ENCODE peak calls at places on chromosomes 6 and 20, in seven cellular contexts. V, O, L, C, A, T and S are unnamed samples.

GRCh38 chr6:22141271-22141745 is 155.5 kb downstream of the PRL start:
- DNase-seq in V (no peak), O (no peak), L (peak; percentile 10), C (peak; percentile 16), A (no peak), T (no peak), S (no peak)

GRCh38 chr20:11117808-11118528 is 444.2 kb upstream of the JAG1 start:
- DNase-seq in V (no peak), O (no peak), L (peak; percentile 93), C (peak; percentile 5), A (no peak), T (no peak), S (peak; percentile 14)

GRCh38 chr6:48809700-48810099 is 653.4 kb downstream of the MMUT start:
- DNase-seq in V (no peak), O (no peak), L (no peak), C (no peak), A (no peak), T (no peak), S (no peak)

GRCh38 chr6:51214442-51214841 is 395.8 kb downstream of the TFAP2B start:
- DNase-seq in V (no peak), O (no peak), L (no peak), C (no peak), A (no peak), T (no peak), S (peak; percentile 45)

GRCh38 chr6:105432797-105433196 is 29.9 kb upstream of the PREP start:
- DNase-seq in V (no peak), O (no peak), L (peak; percentile 83), C (peak; percentile 57), A (no peak), T (peak; percentile 94), S (peak; percentile 70)

GRCh38 chr6:117906905-117907599 is at the start of gene SLC35F1:
- DNase-seq in V (peak; percentile 74), O (peak; percentile 87), L (peak; percentile 1), C (peak; percentile 35), A (peak; percentile 89), T (peak; percentile 46), S (peak; percentile 88)

GRCh38 chr6:44304282-44305199 is 8.6 kb downstream of the AARS2 start:
- DNase-seq in V (no peak), O (peak; percentile 77), L (peak; percentile 35), C (peak; percentile 51), A (peak; percentile 80), T (peak; percentile 50), S (peak; percentile 70)

GRCh38 chr6:169824848-169825557 is 73.6 kb downstream of the ERMARD start:
- DNase-seq in V (no peak), O (peak; percentile 18), L (no peak), C (no peak), A (peak; percentile 19), T (no peak), S (no peak)

GRCh38 chr20:50824137-50824536 is 29.3 kb downstream of the BCAS4 start:
- DNase-seq in V (no peak), O (no peak), L (peak; percentile 86), C (peak; percentile 7), A (no peak), T (no peak), S (no peak)

GRCh38 chr6:122184260-122184934 is 215.1 kb upstream of the HSF2 start:
- DNase-seq in V (no peak), O (no peak), L (peak; percentile 47), C (peak; percentile 41), A (no peak), T (peak; percentile 50), S (peak; percentile 5)

GRCh38 chr6:3195695-3196497 is 31.6 kb downstream of the TUBB2B start:
- DNase-seq in V (no peak), O (peak; percentile 76), L (no peak), C (no peak), A (peak; percentile 66), T (peak; percentile 49), S (peak; percentile 86)

GRCh38 chr6:82045965-82046756 is 201.4 kb downstream of the IBTK start:
- DNase-seq in V (no peak), O (no peak), L (peak; percentile 87), C (peak; percentile 89), A (no peak), T (peak; percentile 1), S (peak; percentile 12)

GRCh38 chr20:58714923-58715708 is 22.5 kb downstream of the NPEPL1 start:
- DNase-seq in V (no peak), O (no peak), L (no peak), C (no peak), A (no peak), T (no peak), S (no peak)

GRCh38 chr20:17854307-17854903 is 114.2 kb downstream of the SNX5 start:
- DNase-seq in V (no peak), O (peak; percentile 77), L (peak; percentile 44), C (peak; percentile 53), A (no peak), T (peak; percentile 43), S (peak; percentile 76)

GRCh38 chr6:135185483-135185882 is 4.4 kb downstream of the MYB start:
- DNase-seq in V (no peak), O (no peak), L (no peak), C (no peak), A (no peak), T (peak; percentile 66), S (no peak)

GRCh38 chr6:167811689-167812487 is 14.8 kb upstream of the AFDN start:
- DNase-seq in V (no peak), O (no peak), L (no peak), C (peak; percentile 31), A (peak; percentile 24), T (no peak), S (no peak)

GRCh38 chr6:168393126-168393870 is 47.7 kb upstream of the SMOC2 start:
- DNase-seq in V (no peak), O (no peak), L (no peak), C (no peak), A (no peak), T (peak; percentile 5), S (no peak)

GRCh38 chr6:114521926-114522325 is 179.1 kb upstream of the HS3ST5 start:
- DNase-seq in V (no peak), O (no peak), L (no peak), C (no peak), A (no peak), T (no peak), S (no peak)

DNA sequence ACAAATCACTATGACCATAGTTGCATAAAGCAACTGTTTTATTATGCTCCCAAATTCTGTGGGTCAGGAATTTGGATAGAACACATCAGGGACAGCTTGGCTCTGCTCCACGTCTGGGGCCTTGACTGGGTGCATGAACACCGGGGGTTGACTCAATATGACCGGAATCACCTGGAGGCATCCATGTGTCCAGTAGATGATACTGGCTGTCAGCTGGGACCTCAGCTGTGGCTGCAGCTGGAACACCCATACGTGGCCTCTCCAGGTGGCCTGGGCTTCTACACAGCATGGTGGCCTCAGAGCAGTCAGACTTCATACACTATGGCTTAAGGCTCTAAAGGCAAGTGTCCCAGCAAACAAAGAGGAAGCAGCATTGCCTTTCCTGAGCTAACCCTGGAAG is 113.4 kb downstream of the NRN1 start:
- DNase-seq in V (no peak), O (no peak), L (no peak), C (no peak), A (no peak), T (no peak), S (no peak)
- H3K27ac ChIP-seq in V (no peak overlapping the region), O (no peak overlapping the region), L (no peak overlapping the region), C (no peak overlapping the region), A (no peak overlapping the region), T (no peak overlapping the region), S (no peak overlapping the region)

DNA sequence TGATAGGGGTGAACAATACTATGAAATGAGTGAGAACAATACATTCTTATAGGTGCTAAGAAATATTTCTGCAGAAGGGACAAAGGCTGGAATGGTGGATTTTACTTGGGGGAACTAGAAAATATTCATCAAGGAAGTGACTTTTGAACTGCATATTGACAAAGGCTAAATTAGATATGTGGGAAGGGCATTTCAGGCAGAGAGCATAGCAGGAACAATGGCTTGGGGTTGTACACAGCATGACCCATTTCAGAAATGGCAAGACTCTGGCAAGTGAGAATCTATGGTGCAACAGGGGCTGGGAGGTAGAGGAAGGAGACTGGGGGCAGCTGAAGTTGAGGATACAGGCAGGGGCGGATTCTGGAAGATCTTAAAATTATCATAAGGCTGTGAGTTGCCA is 46.7 kb upstream of the KIF16B start:
- DNase-seq in V (no peak), O (no peak), L (no peak), C (no peak), A (no peak), T (no peak), S (no peak)
- H2BK5ac ChIP-seq in V (no peak overlapping the region), O (no peak overlapping the region), L (no peak overlapping the region), C (no peak overlapping the region), A (no peak overlapping the region), T (no peak overlapping the region), S (no peak overlapping the region)

GRCh38 chr20:47566269-47566668 is 64.6 kb downstream of the NCOA3 start:
- DNase-seq in V (no peak), O (no peak), L (no peak), C (no peak), A (no peak), T (no peak), S (no peak)

GRCh38 chr20:47571426-47571825 is 69.7 kb downstream of the NCOA3 start:
- DNase-seq in V (no peak), O (no peak), L (no peak), C (no peak), A (no peak), T (no peak), S (no peak)

GRCh38 chr20:47568837-47569410 is 67.2 kb downstream of the NCOA3 start:
- DNase-seq in V (no peak), O (no peak), L (no peak), C (no peak), A (no peak), T (no peak), S (no peak)

GRCh38 chr20:47572105-47572729 is 70.5 kb downstream of the NCOA3 start:
- DNase-seq in V (no peak), O (no peak), L (no peak), C (no peak), A (no peak), T (no peak), S (no peak)

DNA sequence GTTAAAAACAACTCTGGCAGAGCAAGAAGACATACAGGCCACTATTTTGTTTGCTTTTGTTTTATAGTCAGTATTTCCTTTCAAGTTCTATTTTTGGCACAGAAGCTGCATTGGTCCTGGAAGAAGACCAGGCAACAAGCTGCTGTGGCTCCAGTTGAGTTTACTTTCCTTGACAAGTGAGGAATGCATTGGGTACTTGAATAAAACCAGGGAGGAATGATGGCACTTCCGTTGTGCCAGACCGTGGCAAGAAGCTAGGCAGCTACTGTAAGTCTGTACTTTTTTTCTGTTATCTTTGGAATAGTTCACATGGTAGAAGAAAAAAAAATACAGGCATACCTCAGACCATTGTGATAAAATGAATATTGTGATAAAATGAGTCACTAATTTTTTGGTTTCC is 66.3 kb downstream of the NCOA3 start:
- DNase-seq in V (no peak), O (no peak), L (peak; percentile 90), C (peak; percentile 94), A (no peak), T (no peak), S (no peak)
- H3K27ac ChIP-seq in V (no peak overlapping the region), O (no peak overlapping the region), L (no peak overlapping the region), C (peak overlapping the region; percentile 27), A (no peak overlapping the region), T (no peak overlapping the region), S (no peak overlapping the region)

GRCh38 chr6:119874381-119874780 is 524.8 kb upstream of the MAN1A1 start:
- DNase-seq in V (no peak), O (no peak), L (no peak), C (no peak), A (no peak), T (no peak), S (no peak)

GRCh38 chr6:119865466-119866350 is 516.1 kb upstream of the MAN1A1 start:
- DNase-seq in V (no peak), O (no peak), L (no peak), C (no peak), A (no peak), T (peak; percentile 70), S (no peak)

GRCh38 chr6:119873107-119873506 is 523.5 kb upstream of the MAN1A1 start:
- DNase-seq in V (no peak), O (no peak), L (no peak), C (no peak), A (no peak), T (no peak), S (no peak)

GRCh38 chr6:119871520-119871919 is 522.0 kb upstream of the MAN1A1 start:
- DNase-seq in V (no peak), O (no peak), L (no peak), C (no peak), A (no peak), T (no peak), S (no peak)
- H2BK5ac ChIP-seq in V (no peak overlapping the region), O (no peak overlapping the region), L (no peak overlapping the region), C (no peak overlapping the region), A (no peak overlapping the region), T (no peak overlapping the region), S (no peak overlapping the region)